ENCODE peak calls at places on chromosome 2, in eight cellular contexts. One of them, this sample, is unnamed.

GRCh38 chr2:71154798-71155197 is 24.4 kb downstream of the MPHOSPH10 start:
- DNase-seq in testis: no peak
- DNase-seq in IMR-90: no peak
- DNase-seq in Peyer's patch: no peak
- DNase-seq in heart left ventricle: no peak
- DNase-seq in uterus: no peak
- DNase-seq in A549: peak; percentile 73
- DNase-seq in body of pancreas: no peak
- DNase-seq in this sample: peak; percentile 21

GRCh38 chr2:62254424-62255266 is 58.7 kb downstream of the B3GNT2 start:
- DNase-seq in testis: no peak
- DNase-seq in IMR-90: no peak
- DNase-seq in Peyer's patch: no peak
- DNase-seq in heart left ventricle: no peak
- DNase-seq in uterus: no peak
- DNase-seq in A549: no peak
- DNase-seq in body of pancreas: no peak
- DNase-seq in this sample: no peak

GRCh38 chr2:147231081-147231480 is 613.7 kb upstream of the ACVR2A start:
- DNase-seq in testis: no peak
- DNase-seq in IMR-90: no peak
- DNase-seq in Peyer's patch: no peak
- DNase-seq in heart left ventricle: no peak
- DNase-seq in uterus: no peak
- DNase-seq in A549: no peak
- DNase-seq in body of pancreas: no peak
- DNase-seq in this sample: no peak

GRCh38 chr2:182014284-182014683 is 28.6 kb downstream of the PPP1R1C start:
- DNase-seq in testis: no peak
- DNase-seq in IMR-90: no peak
- DNase-seq in Peyer's patch: no peak
- DNase-seq in heart left ventricle: no peak
- DNase-seq in uterus: no peak
- DNase-seq in A549: no peak
- DNase-seq in body of pancreas: no peak
- DNase-seq in this sample: no peak

GRCh38 chr2:26649992-26650712 is 9.0 kb upstream of the CIB4 start:
- DNase-seq in testis: no peak
- DNase-seq in IMR-90: no peak
- DNase-seq in Peyer's patch: no peak
- DNase-seq in heart left ventricle: no peak
- DNase-seq in uterus: no peak
- DNase-seq in A549: no peak
- DNase-seq in body of pancreas: no peak
- DNase-seq in this sample: no peak

GRCh38 chr2:10224734-10225133 is 78.0 kb upstream of the HPCAL1 start:
- DNase-seq in testis: no peak
- DNase-seq in IMR-90: no peak
- DNase-seq in Peyer's patch: no peak
- DNase-seq in heart left ventricle: no peak
- DNase-seq in uterus: no peak
- DNase-seq in A549: no peak
- DNase-seq in body of pancreas: no peak
- DNase-seq in this sample: no peak

GRCh38 chr2:191231995-191232394 is 13.2 kb upstream of the MYO1B start:
- DNase-seq in testis: no peak
- DNase-seq in IMR-90: peak; percentile 48
- DNase-seq in Peyer's patch: no peak
- DNase-seq in heart left ventricle: no peak
- DNase-seq in uterus: no peak
- DNase-seq in A549: no peak
- DNase-seq in body of pancreas: no peak
- DNase-seq in this sample: no peak

GRCh38 chr2:237774811-237775553 is 23.6 kb upstream of the RBM44 start:
- DNase-seq in testis: peak; percentile 63
- DNase-seq in IMR-90: peak; percentile 50
- DNase-seq in Peyer's patch: peak; percentile 25
- DNase-seq in heart left ventricle: peak; percentile 48
- DNase-seq in uterus: no peak
- DNase-seq in A549: peak; percentile 71
- DNase-seq in body of pancreas: peak; percentile 63
- DNase-seq in this sample: peak; percentile 73

GRCh38 chr2:36480596-36480995 is 117.4 kb downstream of the FEZ2 start:
- DNase-seq in testis: no peak
- DNase-seq in IMR-90: no peak
- DNase-seq in Peyer's patch: no peak
- DNase-seq in heart left ventricle: no peak
- DNase-seq in uterus: no peak
- DNase-seq in A549: no peak
- DNase-seq in body of pancreas: no peak
- DNase-seq in this sample: no peak

GRCh38 chr2:142803158-142803557 is 74.3 kb upstream of the KYNU start:
- DNase-seq in testis: no peak
- DNase-seq in IMR-90: peak; percentile 18
- DNase-seq in Peyer's patch: no peak
- DNase-seq in heart left ventricle: no peak
- DNase-seq in uterus: no peak
- DNase-seq in A549: no peak
- DNase-seq in body of pancreas: no peak
- DNase-seq in this sample: no peak

GRCh38 chr2:138787053-138787666 is 7.0 kb upstream of the NXPH2 start:
- DNase-seq in testis: peak; percentile 18
- DNase-seq in IMR-90: peak; percentile 37
- DNase-seq in Peyer's patch: no peak
- DNase-seq in heart left ventricle: no peak
- DNase-seq in uterus: no peak
- DNase-seq in A549: peak; percentile 25
- DNase-seq in body of pancreas: peak; percentile 28
- DNase-seq in this sample: peak; percentile 5

DNA sequence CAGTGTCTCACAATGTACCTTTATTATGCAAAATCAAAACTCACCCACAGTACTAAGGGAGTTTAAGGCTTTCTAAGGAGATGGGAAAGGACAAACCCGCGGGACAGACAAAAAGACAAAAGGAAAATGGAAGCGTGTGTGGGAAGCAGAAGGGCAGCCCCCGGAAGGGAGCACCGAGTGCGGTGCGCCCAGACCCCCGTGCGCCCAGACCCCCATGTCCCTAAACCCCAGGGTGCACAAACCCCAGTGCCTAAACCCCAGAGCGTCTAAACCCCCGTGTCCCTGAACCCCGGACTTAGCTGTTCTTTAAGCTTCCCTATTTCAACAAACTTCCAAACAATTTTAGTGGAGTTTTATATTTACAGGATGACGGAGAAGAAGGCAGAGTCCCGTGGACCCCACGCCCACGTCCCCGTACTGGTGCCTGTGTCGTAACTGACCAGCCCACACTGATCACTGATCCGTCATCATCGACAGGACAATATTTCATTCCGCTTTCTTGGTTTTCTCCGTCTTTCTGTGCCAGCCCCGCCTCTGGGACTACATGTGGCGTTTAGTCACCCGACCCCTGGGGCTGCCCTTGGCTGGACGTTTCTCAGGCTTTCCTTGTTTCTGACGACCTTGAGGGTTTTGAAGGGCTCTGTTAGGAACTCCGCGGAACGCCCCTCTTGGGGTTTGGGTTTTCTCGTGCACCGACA is 76.9 kb downstream of the RTP5 start:
- DNase-seq in testis: no peak
- DNase-seq in IMR-90: no peak
- DNase-seq in Peyer's patch: no peak
- DNase-seq in heart left ventricle: no peak
- DNase-seq in uterus: no peak
- DNase-seq in A549: no peak
- DNase-seq in body of pancreas: no peak
- DNase-seq in this sample: no peak
- TF ChIP-seq POLR2A in testis: no peak
- TF ChIP-seq POLR2A in IMR-90: no peak
- TF ChIP-seq POLR2A in Peyer's patch: no peak
- TF ChIP-seq POLR2A in heart left ventricle: no peak
- TF ChIP-seq POLR2A in uterus: no peak
- TF ChIP-seq POLR2A in A549: no peak
- TF ChIP-seq POLR2A in body of pancreas: no peak
- TF ChIP-seq POLR2A in this sample: no peak

GRCh38 chr2:175063741-175064140 is 58.6 kb upstream of the CHN1 start:
- DNase-seq in testis: no peak
- DNase-seq in IMR-90: peak; percentile 32
- DNase-seq in Peyer's patch: no peak
- DNase-seq in heart left ventricle: no peak
- DNase-seq in uterus: no peak
- DNase-seq in A549: no peak
- DNase-seq in body of pancreas: no peak
- DNase-seq in this sample: no peak

GRCh38 chr2:175064797-175065196 is 59.6 kb upstream of the CHN1 start:
- DNase-seq in testis: no peak
- DNase-seq in IMR-90: no peak
- DNase-seq in Peyer's patch: no peak
- DNase-seq in heart left ventricle: no peak
- DNase-seq in uterus: no peak
- DNase-seq in A549: no peak
- DNase-seq in body of pancreas: no peak
- DNase-seq in this sample: no peak

GRCh38 chr2:175068534-175068933 is 63.4 kb upstream of the CHN1 start:
- DNase-seq in testis: no peak
- DNase-seq in IMR-90: no peak
- DNase-seq in Peyer's patch: no peak
- DNase-seq in heart left ventricle: no peak
- DNase-seq in uterus: no peak
- DNase-seq in A549: no peak
- DNase-seq in body of pancreas: no peak
- DNase-seq in this sample: no peak

GRCh38 chr2:175066411-175066810 is 61.2 kb upstream of the CHN1 start:
- DNase-seq in testis: no peak
- DNase-seq in IMR-90: no peak
- DNase-seq in Peyer's patch: no peak
- DNase-seq in heart left ventricle: no peak
- DNase-seq in uterus: no peak
- DNase-seq in A549: no peak
- DNase-seq in body of pancreas: no peak
- DNase-seq in this sample: no peak

DNA sequence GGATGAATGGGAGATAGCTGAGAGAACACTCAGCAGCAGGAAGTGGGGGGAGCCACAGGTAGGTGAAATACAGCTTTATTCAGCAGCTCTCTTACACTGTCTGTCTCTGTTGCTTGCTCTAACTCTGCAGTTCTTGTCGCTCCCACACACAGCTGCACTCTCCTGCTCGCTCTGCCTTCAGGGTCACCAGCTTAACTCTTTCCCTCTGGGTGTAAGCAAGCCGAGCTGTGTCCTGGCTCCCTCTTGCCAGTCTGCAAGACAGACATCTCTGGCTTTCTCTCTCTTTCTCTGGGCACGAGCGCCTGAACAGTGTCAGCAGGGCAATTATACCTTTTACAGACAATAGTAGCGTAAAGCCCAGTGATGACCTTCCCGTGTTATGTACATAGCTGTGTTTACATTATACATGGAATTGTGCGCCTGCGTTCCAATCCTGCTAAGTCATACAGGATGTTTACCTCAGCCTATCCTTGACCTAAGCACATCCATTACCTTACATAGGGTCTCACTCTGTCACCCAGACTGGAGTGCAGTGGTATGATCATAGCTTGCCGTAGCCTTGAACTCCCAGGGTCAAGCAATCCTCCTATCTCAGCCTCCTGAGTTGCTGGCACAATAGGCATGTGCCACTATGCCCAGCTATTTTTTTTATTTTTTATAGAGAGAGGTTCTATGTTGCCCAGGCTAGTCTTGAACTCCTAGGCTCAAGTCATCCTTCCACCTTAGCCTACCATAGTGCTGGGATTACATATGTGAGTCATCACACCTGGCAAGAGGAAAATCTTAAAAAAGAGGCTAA is 57.8 kb upstream of the CHN1 start:
- DNase-seq in testis: peak; percentile 58
- DNase-seq in IMR-90: no peak
- DNase-seq in Peyer's patch: no peak
- DNase-seq in heart left ventricle: no peak
- DNase-seq in uterus: no peak
- DNase-seq in A549: peak; percentile 71
- DNase-seq in body of pancreas: no peak
- DNase-seq in this sample: peak; percentile 33
- TF ChIP-seq POLR2A in testis: no peak
- TF ChIP-seq POLR2A in IMR-90: no peak
- TF ChIP-seq POLR2A in Peyer's patch: no peak
- TF ChIP-seq POLR2A in heart left ventricle: no peak
- TF ChIP-seq POLR2A in uterus: no peak
- TF ChIP-seq POLR2A in A549: no peak
- TF ChIP-seq POLR2A in body of pancreas: no peak
- TF ChIP-seq POLR2A in this sample: no peak

DNA sequence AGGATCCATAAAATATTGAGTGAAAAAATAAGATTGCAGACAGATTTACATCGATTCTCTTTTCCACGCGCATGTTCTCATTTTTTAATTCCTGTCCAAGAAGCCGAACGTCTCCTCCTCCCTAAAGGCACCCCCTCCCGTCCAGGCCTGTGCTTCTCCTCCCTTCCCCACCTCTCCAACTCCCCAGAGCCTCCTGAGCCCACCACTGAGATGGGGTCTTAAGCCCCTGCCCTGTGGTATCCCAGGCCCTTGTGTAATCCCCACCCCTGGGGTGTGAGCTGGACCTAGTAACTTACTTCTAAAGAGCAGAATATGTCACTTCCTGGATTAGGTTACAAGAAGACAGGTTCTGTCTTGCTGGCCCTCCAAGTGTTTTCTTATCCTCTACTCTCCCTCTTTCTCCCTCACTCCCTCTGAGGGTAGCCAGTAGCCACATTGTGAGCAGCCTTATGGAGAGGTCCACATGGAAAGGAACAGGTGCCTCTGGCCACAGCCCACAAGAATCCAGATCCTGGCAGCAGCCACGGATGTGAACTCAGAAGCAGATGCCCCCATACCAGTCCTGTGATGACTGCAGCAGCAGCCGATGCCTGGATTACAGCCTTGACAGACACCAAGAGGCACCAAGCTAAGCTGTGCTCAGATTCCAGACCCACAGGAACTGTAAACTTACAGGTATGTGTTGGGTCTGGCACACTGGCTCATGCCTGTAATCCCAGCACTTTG is 39.6 kb upstream of the OTOS start:
- DNase-seq in testis: no peak
- DNase-seq in IMR-90: no peak
- DNase-seq in Peyer's patch: no peak
- DNase-seq in heart left ventricle: no peak
- DNase-seq in uterus: no peak
- DNase-seq in A549: no peak
- DNase-seq in body of pancreas: no peak
- DNase-seq in this sample: no peak
- TF ChIP-seq POLR2A in testis: no peak
- TF ChIP-seq POLR2A in IMR-90: no peak
- TF ChIP-seq POLR2A in Peyer's patch: no peak
- TF ChIP-seq POLR2A in heart left ventricle: no peak
- TF ChIP-seq POLR2A in uterus: no peak
- TF ChIP-seq POLR2A in A549: no peak
- TF ChIP-seq POLR2A in body of pancreas: no peak
- TF ChIP-seq POLR2A in this sample: no peak

DNA sequence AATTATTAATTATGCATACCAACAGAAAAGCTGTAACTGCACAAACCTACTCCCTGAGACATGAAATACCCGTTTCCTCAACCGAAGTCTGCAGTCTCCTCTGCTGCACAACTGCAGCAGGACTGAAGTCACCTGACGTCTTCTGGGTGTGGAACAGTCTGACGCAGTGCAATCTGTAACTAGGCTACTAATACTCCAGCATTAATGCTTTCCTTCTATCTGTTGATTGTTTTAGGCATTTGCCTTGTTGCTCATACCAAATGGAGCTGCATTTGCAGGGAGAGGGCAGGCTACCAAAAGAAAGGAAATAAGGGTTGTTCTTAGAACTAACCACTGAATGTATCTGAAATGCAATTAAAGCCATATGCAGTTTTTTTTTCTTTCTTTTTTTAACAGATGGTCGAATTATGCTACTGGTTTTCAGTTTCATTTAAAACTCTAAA is 40.1 kb downstream of the RTN4 start:
- DNase-seq in testis: peak; percentile 72
- DNase-seq in IMR-90: peak; percentile 34
- DNase-seq in Peyer's patch: peak; percentile 41
- DNase-seq in heart left ventricle: peak; percentile 37
- DNase-seq in uterus: no peak
- DNase-seq in A549: peak; percentile 67
- DNase-seq in body of pancreas: peak; percentile 69
- DNase-seq in this sample: peak; percentile 54
- TF ChIP-seq POLR2A in testis: no peak
- TF ChIP-seq POLR2A in IMR-90: peak; percentile 16
- TF ChIP-seq POLR2A in Peyer's patch: peak; percentile 88
- TF ChIP-seq POLR2A in heart left ventricle: no peak
- TF ChIP-seq POLR2A in uterus: no peak
- TF ChIP-seq POLR2A in A549: no peak
- TF ChIP-seq POLR2A in body of pancreas: peak; percentile 78
- TF ChIP-seq POLR2A in this sample: no peak